ENCODE peak calls at places on chromosome 2, in seven cellular contexts. F, W, T, Y, C, E and V are unnamed samples.

GRCh38 chr2:54945401-54946219 is 104.6 kb downstream of the RTN4 start:
- DNase-seq in Y (peak), E (peak), F (peak), C (no peak), T (no peak), W (no peak), V (peak)

GRCh38 chr2:168848220-168848619 is 42.0 kb downstream of the SPC25 start:
- DNase-seq in F (no peak), T (no peak), W (no peak), C (peak), E (no peak), Y (no peak), V (no peak)

GRCh38 chr2:27720004-27720551 is 51.4 kb upstream of the MRPL33 start:
- DNase-seq in T (no peak), E (peak), C (peak), Y (no peak), W (no peak), F (no peak), V (peak)

GRCh38 chr2:239168575-239168974 is 232.2 kb downstream of the HDAC4 start:
- DNase-seq in T (no peak), W (no peak), F (no peak), Y (no peak), E (no peak), C (no peak), V (no peak)

GRCh38 chr2:207758010-207758409 is 11.7 kb downstream of the FZD5 start:
- DNase-seq in E (no peak), F (no peak), T (no peak), Y (no peak), W (no peak), C (no peak), V (no peak)

GRCh38 chr2:179050735-179051134 is 798 bp upstream of the CCDC141 start:
- DNase-seq in E (no peak), F (no peak), C (no peak), Y (no peak), T (no peak), W (no peak), V (no peak)

GRCh38 chr2:222797308-222797707 is 63.5 kb upstream of the ACSL3 start:
- DNase-seq in E (no peak), Y (no peak), W (no peak), F (peak), C (peak), T (no peak), V (no peak)

GRCh38 chr2:99971326-99971965 is 170.9 kb downstream of the AFF3 start:
- DNase-seq in T (no peak), Y (no peak), E (no peak), C (no peak), F (no peak), W (no peak), V (no peak)

GRCh38 chr2:205758051-205758450 is 75.8 kb downstream of the NRP2 start:
- DNase-seq in E (no peak), W (no peak), T (no peak), Y (no peak), F (no peak), C (no peak), V (no peak)

GRCh38 chr2:175536059-175536458 is 354.5 kb upstream of the ATP5MC3 start:
- DNase-seq in Y (no peak), E (no peak), C (no peak), W (no peak), T (no peak), F (no peak), V (no peak)

GRCh38 chr2:172705352-172705751 is 30.3 kb upstream of the RAPGEF4 start:
- DNase-seq in W (no peak), T (no peak), C (no peak), F (no peak), Y (no peak), E (no peak), V (no peak)

GRCh38 chr2:226215902-226216503 is 583.6 kb downstream of the IRS1 start:
- DNase-seq in E (no peak), F (peak), C (peak), Y (no peak), W (peak), T (peak), V (no peak)

GRCh38 chr2:57182941-57183340 is 863.7 kb upstream of the VRK2 start:
- DNase-seq in C (no peak), Y (no peak), T (no peak), F (no peak), E (no peak), W (no peak), V (no peak)

GRCh38 chr2:8667896-8668512 is 13.9 kb upstream of the ID2 start:
- DNase-seq in E (no peak), W (no peak), F (no peak), T (no peak), Y (no peak), C (no peak), V (no peak)

GRCh38 chr2:39492095-39492590 is 55.1 kb upstream of the MAP4K3 start:
- DNase-seq in E (no peak), F (no peak), W (peak), Y (peak), C (peak), T (no peak), V (no peak)

GRCh38 chr2:43942001-43942400 is 53.8 kb downstream of the LRPPRC start:
- DNase-seq in E (no peak), Y (no peak), W (no peak), F (no peak), C (no peak), T (no peak), V (no peak)

GRCh38 chr2:46845542-46846453 is 69.8 kb downstream of the MCFD2 start:
- DNase-seq in F (no peak), C (no peak), T (no peak), W (no peak), Y (no peak), E (no peak), V (no peak)

GRCh38 chr2:189151897-189152296 is 27.7 kb downstream of the COL5A2 start:
- DNase-seq in W (no peak), F (no peak), T (no peak), Y (no peak), E (no peak), C (no peak), V (no peak)

GRCh38 chr2:30336978-30337841 is 105.9 kb downstream of the LBH start:
- DNase-seq in W (no peak), Y (peak), T (peak), C (no peak), E (no peak), F (no peak), V (no peak)

GRCh38 chr2:147925886-147926285 is 81.1 kb downstream of the ACVR2A start:
- DNase-seq in Y (no peak), F (no peak), T (no peak), W (no peak), E (no peak), C (no peak), V (no peak)

GRCh38 chr2:200177971-200178911 is 128.3 kb upstream of the SPATS2L start:
- DNase-seq in T (no peak), F (no peak), Y (no peak), W (no peak), C (no peak), E (no peak), V (peak)

GRCh38 chr2:109438773-109439191 is 175.0 kb downstream of the SEPTIN10 start:
- DNase-seq in E (peak), T (no peak), F (peak), W (no peak), Y (no peak), C (no peak), V (peak)

GRCh38 chr2:208255557-208256106 is 761 bp upstream of the IDH1 start:
- DNase-seq in E (no peak), F (no peak), W (no peak), T (no peak), Y (no peak), C (no peak), V (no peak)

GRCh38 chr2:62471816-62472215 is 34.2 kb downstream of the TMEM17 start:
- DNase-seq in Y (no peak), F (no peak), W (no peak), T (no peak), E (peak), C (no peak), V (peak)

GRCh38 chr2:128032092-128032491 is 4.2 kb upstream of the SAP130 start:
- DNase-seq in Y (no peak), C (peak), F (no peak), W (no peak), E (no peak), T (no peak), V (no peak)

GRCh38 chr2:9844581-9844980 is 1.3 kb downstream of the TAF1B start:
- DNase-seq in E (no peak), F (no peak), W (no peak), T (no peak), C (no peak), Y (no peak), V (no peak)

GRCh38 chr2:2183717-2184116 is 147.4 kb downstream of the MYT1L start:
- DNase-seq in Y (no peak), E (no peak), C (no peak), W (no peak), T (no peak), F (no peak), V (no peak)

GRCh38 chr2:71330585-71331330 is 824 bp upstream of the ZNF638 start:
- DNase-seq in Y (no peak), T (no peak), C (no peak), E (no peak), F (no peak), W (no peak), V (no peak)

GRCh38 chr2:48719480-48720177 is 35.9 kb downstream of the LHCGR start:
- DNase-seq in W (peak), E (no peak), T (no peak), Y (no peak), F (peak), C (no peak), V (no peak)